ENCODE peak calls at places on chromosomes 6 and 20, in eight cellular contexts. T is NCI-H2029 treated with DMSO at 0.1 percent for 48 hours; M is activated naive CD8-positive, alpha-beta T cell treated with anti-CD3 and anti-CD28 coated beads, Interleukin-2, amount 50 U/mL, for 24 hours; V is WTC11; J is fibroblast of pulmonary artery; E is stromal cell of bone marrow; F is NCI-H748 treated with DMSO at 0.1 percent for 48 hours; B is NCI-H524. P is an unnamed sample.

GRCh38 chr20:60050193-60050960 is 92.2 kb downstream of the CDH26 start:
- DNase-seq in T (peak; percentile 36), M (no peak), V (peak; percentile 64), J (no peak), E (no peak), F (peak; percentile 21), B (no peak), P (no peak)

GRCh38 chr20:38790210-38791053 is 15.1 kb upstream of the PPP1R16B start:
- DNase-seq in T (no peak), M (no peak), V (peak; percentile 67), J (peak; percentile 67), E (peak; percentile 6), F (peak; percentile 24), B (peak; percentile 43), P (peak; percentile 7)

GRCh38 chr20:2626853-2627541 is 25.4 kb upstream of the NOP56 start:
- DNase-seq in T (no peak), M (no peak), V (no peak), J (peak; percentile 81), E (no peak), F (no peak), B (no peak), P (peak; percentile 58)

GRCh38 chr6:127136786-127137185 is 18.3 kb downstream of the RSPO3 start:
- DNase-seq in T (no peak), M (no peak), V (no peak), J (no peak), E (no peak), F (no peak), B (no peak), P (no peak)

GRCh38 chr6:15761045-15761502 is 98.2 kb upstream of the DTNBP1 start:
- DNase-seq in T (peak; percentile 84), M (no peak), V (no peak), J (no peak), E (no peak), F (peak; percentile 29), B (no peak), P (no peak)

GRCh38 chr6:43242908-43243648 is at the start of gene TTBK1:
- DNase-seq in T (no peak), M (no peak), V (peak; percentile 51), J (no peak), E (no peak), F (peak; percentile 43), B (no peak), P (no peak)

GRCh38 chr20:9250511-9250910 is 181.6 kb downstream of the PLCB4 start:
- DNase-seq in T (no peak), M (no peak), V (no peak), J (no peak), E (no peak), F (no peak), B (no peak), P (no peak)

GRCh38 chr6:11584264-11584663 is 46.7 kb downstream of the TMEM170B start:
- DNase-seq in T (no peak), M (no peak), V (no peak), J (no peak), E (no peak), F (no peak), B (no peak), P (peak; percentile 69)

GRCh38 chr6:166721576-166721975 is 94.5 kb upstream of the RPS6KA2 start:
- DNase-seq in T (no peak), M (no peak), V (no peak), J (no peak), E (no peak), F (no peak), B (no peak), P (no peak)

GRCh38 chr20:59324441-59324840 is 24.0 kb downstream of the EDN3 start:
- DNase-seq in T (no peak), M (no peak), V (no peak), J (no peak), E (no peak), F (no peak), B (no peak), P (no peak)

GRCh38 chr6:154538664-154539235 is 28.3 kb upstream of the CNKSR3 start:
- DNase-seq in T (no peak), M (no peak), V (no peak), J (no peak), E (no peak), F (no peak), B (no peak), P (no peak)

GRCh38 chr20:41386502-41387427 is 20.1 kb upstream of the EMILIN3 start:
- DNase-seq in T (no peak), M (no peak), V (no peak), J (no peak), E (peak; percentile 26), F (no peak), B (no peak), P (no peak)

GRCh38 chr6:8187209-8187608 is 84.9 kb upstream of the EEF1E1 start:
- DNase-seq in T (no peak), M (no peak), V (no peak), J (no peak), E (no peak), F (no peak), B (no peak), P (no peak)

GRCh38 chr6:28710466-28711191 is 184.9 kb downstream of the GPX5 start:
- DNase-seq in T (no peak), M (peak; percentile 42), V (peak; percentile 73), J (peak; percentile 42), E (no peak), F (peak; percentile 22), B (peak; percentile 53), P (peak; percentile 37)

GRCh38 chr20:9920908-9921307 is 82.0 kb upstream of the PAK5 start:
- DNase-seq in T (no peak), M (no peak), V (no peak), J (no peak), E (no peak), F (no peak), B (no peak), P (no peak)

GRCh38 chr20:23148721-23149570 is 62.8 kb upstream of the CD93 start:
- DNase-seq in T (no peak), M (no peak), V (no peak), J (no peak), E (no peak), F (no peak), B (no peak), P (no peak)

GRCh38 chr6:79421707-79422484 is 115.3 kb downstream of the LCA5 start:
- DNase-seq in T (peak; percentile 78), M (no peak), V (no peak), J (peak; percentile 98), E (peak; percentile 87), F (peak; percentile 95), B (peak; percentile 85), P (peak; percentile 86)

GRCh38 chr20:45336530-45337366 is 11.5 kb downstream of the SDC4 start:
- DNase-seq in T (no peak), M (no peak), V (no peak), J (peak; percentile 71), E (peak; percentile 85), F (no peak), B (no peak), P (peak; percentile 98)

GRCh38 chr20:46055269-46055668 is 26.3 kb downstream of the SLC12A5 start:
- DNase-seq in T (no peak), M (no peak), V (no peak), J (no peak), E (no peak), F (no peak), B (peak; percentile 22), P (no peak)

GRCh38 chr6:73565767-73566485 is 45.1 kb upstream of the EEF1A1 start:
- DNase-seq in T (no peak), M (no peak), V (peak; percentile 51), J (peak; percentile 25), E (no peak), F (no peak), B (no peak), P (no peak)

GRCh38 chr20:5000263-5001173 is 792 bp downstream of the SLC23A2 start:
- DNase-seq in T (no peak), M (peak; percentile 24), V (peak; percentile 41), J (no peak), E (no peak), F (peak; percentile 70), B (peak; percentile 58), P (no peak)

GRCh38 chr6:33088258-33088930 is 12.6 kb downstream of the HLA-DPB1 start:
- DNase-seq in T (no peak), M (no peak), V (no peak), J (no peak), E (no peak), F (no peak), B (no peak), P (no peak)

GRCh38 chr6:113607821-113608545 is 249.2 kb upstream of the MARCKS start:
- DNase-seq in T (no peak), M (no peak), V (no peak), J (no peak), E (no peak), F (no peak), B (no peak), P (no peak)

GRCh38 chr6:16654703-16655102 is 106.6 kb downstream of the ATXN1 start:
- DNase-seq in T (no peak), M (no peak), V (no peak), J (no peak), E (no peak), F (no peak), B (no peak), P (no peak)

GRCh38 chr6:44176935-44177509 is 18.4 kb downstream of the CAPN11 start:
- DNase-seq in T (no peak), M (peak; percentile 58), V (no peak), J (no peak), E (no peak), F (no peak), B (no peak), P (no peak)

GRCh38 chr20:42531675-42531985 is 658.1 kb downstream of the PTPRT start:
- DNase-seq in T (peak; percentile 60), M (no peak), V (no peak), J (no peak), E (no peak), F (peak; percentile 85), B (no peak), P (no peak)

GRCh38 chr6:80640176-80640575 is 533.7 kb downstream of the BCKDHB start:
- DNase-seq in T (no peak), M (no peak), V (no peak), J (peak; percentile 25), E (no peak), F (no peak), B (no peak), P (no peak)

GRCh38 chr6:43913388-43914271 is 143.6 kb downstream of the VEGFA start:
- DNase-seq in T (no peak), M (no peak), V (no peak), J (peak; percentile 37), E (no peak), F (no peak), B (no peak), P (peak; percentile 55)

GRCh38 chr6:31401403-31401802 is 2.0 kb upstream of the MICA start:
- DNase-seq in T (no peak), M (no peak), V (no peak), J (peak; percentile 87), E (peak; percentile 62), F (no peak), B (no peak), P (peak; percentile 80)